ENCODE peak calls at places on chromosome 6, in ten cellular contexts. One of them, this sample, is unnamed.

GRCh38 chr6:82185948-82186347 is 61.6 kb downstream of the IBTK start:
- DNase-seq in stomach: no peak
- DNase-seq in esophagus muscularis mucosa: no peak
- DNase-seq in K562: no peak
- DNase-seq in H1: no peak
- DNase-seq in transverse colon: no peak
- DNase-seq in GM12878: no peak
- DNase-seq in sigmoid colon: no peak
- DNase-seq in HepG2: no peak
- DNase-seq in suprapubic skin: no peak
- DNase-seq in this sample: no peak

GRCh38 chr6:165729307-165729936 is 66.4 kb upstream of the PDE10A start:
- DNase-seq in stomach: peak; percentile 44
- DNase-seq in esophagus muscularis mucosa: no peak
- DNase-seq in K562: peak; percentile 85
- DNase-seq in H1: peak; percentile 84
- DNase-seq in transverse colon: peak; percentile 39
- DNase-seq in GM12878: no peak
- DNase-seq in sigmoid colon: no peak
- DNase-seq in HepG2: peak; percentile 13
- DNase-seq in suprapubic skin: no peak
- DNase-seq in this sample: no peak

GRCh38 chr6:149990109-149990671 is 26.4 kb downstream of the ULBP1 start:
- DNase-seq in stomach: no peak
- DNase-seq in esophagus muscularis mucosa: no peak
- DNase-seq in K562: no peak
- DNase-seq in H1: peak; percentile 59
- DNase-seq in transverse colon: no peak
- DNase-seq in GM12878: no peak
- DNase-seq in sigmoid colon: no peak
- DNase-seq in HepG2: no peak
- DNase-seq in suprapubic skin: peak; percentile 62
- DNase-seq in this sample: no peak

GRCh38 chr6:125927761-125928160 is 28.8 kb upstream of the HINT3 start:
- DNase-seq in stomach: no peak
- DNase-seq in esophagus muscularis mucosa: no peak
- DNase-seq in K562: no peak
- DNase-seq in H1: no peak
- DNase-seq in transverse colon: no peak
- DNase-seq in GM12878: no peak
- DNase-seq in sigmoid colon: no peak
- DNase-seq in HepG2: no peak
- DNase-seq in suprapubic skin: no peak
- DNase-seq in this sample: no peak

GRCh38 chr6:40912158-40912946 is 126.7 kb downstream of the UNC5CL start:
- DNase-seq in stomach: peak; percentile 68
- DNase-seq in esophagus muscularis mucosa: no peak
- DNase-seq in K562: peak; percentile 72
- DNase-seq in H1: no peak
- DNase-seq in transverse colon: peak; percentile 61
- DNase-seq in GM12878: peak; percentile 19
- DNase-seq in sigmoid colon: no peak
- DNase-seq in HepG2: peak; percentile 75
- DNase-seq in suprapubic skin: no peak
- DNase-seq in this sample: no peak

GRCh38 chr6:99641270-99641669 is 34.6 kb downstream of the PRDM13 start:
- DNase-seq in stomach: no peak
- DNase-seq in esophagus muscularis mucosa: no peak
- DNase-seq in K562: no peak
- DNase-seq in H1: no peak
- DNase-seq in transverse colon: no peak
- DNase-seq in GM12878: no peak
- DNase-seq in sigmoid colon: no peak
- DNase-seq in HepG2: no peak
- DNase-seq in suprapubic skin: no peak
- DNase-seq in this sample: no peak

GRCh38 chr6:134240664-134241431 is 77.1 kb downstream of the SGK1 start:
- DNase-seq in stomach: peak; percentile 52
- DNase-seq in esophagus muscularis mucosa: no peak
- DNase-seq in K562: no peak
- DNase-seq in H1: no peak
- DNase-seq in transverse colon: peak; percentile 53
- DNase-seq in GM12878: no peak
- DNase-seq in sigmoid colon: peak; percentile 80
- DNase-seq in HepG2: no peak
- DNase-seq in suprapubic skin: peak; percentile 82
- DNase-seq in this sample: no peak

GRCh38 chr6:144776031-144776819 is 491.1 kb downstream of the UTRN start:
- DNase-seq in stomach: no peak
- DNase-seq in esophagus muscularis mucosa: no peak
- DNase-seq in K562: no peak
- DNase-seq in H1: no peak
- DNase-seq in transverse colon: no peak
- DNase-seq in GM12878: no peak
- DNase-seq in sigmoid colon: no peak
- DNase-seq in HepG2: peak; percentile 10
- DNase-seq in suprapubic skin: no peak
- DNase-seq in this sample: no peak

GRCh38 chr6:20808984-20809383 is 274.7 kb downstream of the CDKAL1 start:
- DNase-seq in stomach: no peak
- DNase-seq in esophagus muscularis mucosa: no peak
- DNase-seq in K562: no peak
- DNase-seq in H1: no peak
- DNase-seq in transverse colon: no peak
- DNase-seq in GM12878: no peak
- DNase-seq in sigmoid colon: no peak
- DNase-seq in HepG2: no peak
- DNase-seq in suprapubic skin: no peak
- DNase-seq in this sample: no peak

GRCh38 chr6:162074641-162075040 is 652.9 kb downstream of the PRKN start:
- DNase-seq in stomach: no peak
- DNase-seq in esophagus muscularis mucosa: no peak
- DNase-seq in K562: no peak
- DNase-seq in H1: no peak
- DNase-seq in transverse colon: no peak
- DNase-seq in GM12878: no peak
- DNase-seq in sigmoid colon: no peak
- DNase-seq in HepG2: no peak
- DNase-seq in suprapubic skin: no peak
- DNase-seq in this sample: no peak

GRCh38 chr6:37353761-37354525 is at the start of gene RNF8:
- DNase-seq in stomach: peak; percentile 94
- DNase-seq in esophagus muscularis mucosa: peak; percentile 94
- DNase-seq in K562: peak; percentile 99
- DNase-seq in H1: peak; percentile 95
- DNase-seq in transverse colon: peak; percentile 94
- DNase-seq in GM12878: peak; percentile 64
- DNase-seq in sigmoid colon: peak; percentile 94
- DNase-seq in HepG2: peak; percentile 83
- DNase-seq in suprapubic skin: peak; percentile 91
- DNase-seq in this sample: peak; percentile 97

GRCh38 chr6:140300331-140300730 is 925.9 kb upstream of the CITED2 start:
- DNase-seq in stomach: no peak
- DNase-seq in esophagus muscularis mucosa: no peak
- DNase-seq in K562: no peak
- DNase-seq in H1: no peak
- DNase-seq in transverse colon: no peak
- DNase-seq in GM12878: no peak
- DNase-seq in sigmoid colon: no peak
- DNase-seq in HepG2: no peak
- DNase-seq in suprapubic skin: no peak
- DNase-seq in this sample: no peak

GRCh38 chr6:1190361-1190760 is 121.5 kb upstream of the FOXQ1 start:
- DNase-seq in stomach: no peak
- DNase-seq in esophagus muscularis mucosa: no peak
- DNase-seq in K562: no peak
- DNase-seq in H1: no peak
- DNase-seq in transverse colon: no peak
- DNase-seq in GM12878: no peak
- DNase-seq in sigmoid colon: no peak
- DNase-seq in HepG2: peak; percentile 79
- DNase-seq in suprapubic skin: no peak
- DNase-seq in this sample: no peak

GRCh38 chr6:34243901-34244884 is 4.6 kb downstream of the SMIM29 start:
- DNase-seq in stomach: peak; percentile 63
- DNase-seq in esophagus muscularis mucosa: no peak
- DNase-seq in K562: peak; percentile 85
- DNase-seq in H1: no peak
- DNase-seq in transverse colon: peak; percentile 57
- DNase-seq in GM12878: no peak
- DNase-seq in sigmoid colon: peak; percentile 89
- DNase-seq in HepG2: peak; percentile 75
- DNase-seq in suprapubic skin: peak; percentile 71
- DNase-seq in this sample: peak; percentile 80

GRCh38 chr6:162899148-162899547 is 171.4 kb downstream of the PACRG start:
- DNase-seq in stomach: no peak
- DNase-seq in esophagus muscularis mucosa: no peak
- DNase-seq in K562: no peak
- DNase-seq in H1: no peak
- DNase-seq in transverse colon: no peak
- DNase-seq in GM12878: no peak
- DNase-seq in sigmoid colon: no peak
- DNase-seq in HepG2: no peak
- DNase-seq in suprapubic skin: no peak
- DNase-seq in this sample: no peak

DNA sequence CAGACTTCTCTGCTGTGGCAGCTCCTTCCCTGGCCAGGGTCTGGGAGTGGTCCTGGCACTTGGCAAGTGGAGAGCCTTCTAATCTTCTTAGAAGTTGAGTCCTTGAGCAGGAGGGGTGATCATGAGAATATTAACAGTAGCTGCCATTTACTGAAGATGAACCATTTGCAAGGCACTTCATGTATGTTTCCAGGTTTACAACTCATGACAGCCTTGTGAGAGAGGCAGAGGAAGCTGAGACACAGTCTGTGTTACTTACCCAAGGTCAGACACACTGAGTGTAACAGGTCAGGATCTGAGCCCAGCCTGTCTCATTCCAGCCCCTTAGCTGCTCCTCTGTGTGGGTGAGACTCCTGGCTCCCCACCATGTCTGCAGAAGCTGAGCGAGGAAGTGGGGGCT is 45.5 kb upstream of the SRF start:
- DNase-seq in stomach: no peak
- DNase-seq in esophagus muscularis mucosa: no peak
- DNase-seq in K562: no peak
- DNase-seq in H1: no peak
- DNase-seq in transverse colon: no peak
- DNase-seq in GM12878: no peak
- DNase-seq in sigmoid colon: no peak
- DNase-seq in HepG2: no peak
- DNase-seq in suprapubic skin: no peak
- DNase-seq in this sample: no peak
- TF ChIP-seq EP300 in stomach: no peak
- TF ChIP-seq EP300 in esophagus muscularis mucosa: no peak
- TF ChIP-seq EP300 in K562: no peak
- TF ChIP-seq EP300 in H1: no peak
- TF ChIP-seq EP300 in transverse colon: no peak
- TF ChIP-seq EP300 in GM12878: no peak
- TF ChIP-seq EP300 in sigmoid colon: no peak
- TF ChIP-seq EP300 in HepG2: no peak
- TF ChIP-seq EP300 in suprapubic skin: no peak
- TF ChIP-seq EP300 in this sample: no peak

GRCh38 chr6:32982702-32983492 is 14.5 kb downstream of the BRD2 start:
- DNase-seq in stomach: peak; percentile 48
- DNase-seq in esophagus muscularis mucosa: no peak
- DNase-seq in K562: no peak
- DNase-seq in H1: no peak
- DNase-seq in transverse colon: no peak
- DNase-seq in GM12878: no peak
- DNase-seq in sigmoid colon: no peak
- DNase-seq in HepG2: no peak
- DNase-seq in suprapubic skin: no peak
- DNase-seq in this sample: no peak
- TF ChIP-seq POLR2A in stomach: no peak
- TF ChIP-seq POLR2A in esophagus muscularis mucosa: no peak
- TF ChIP-seq POLR2A in K562: no peak
- TF ChIP-seq POLR2A in H1: no peak
- TF ChIP-seq POLR2A in transverse colon: no peak
- TF ChIP-seq POLR2A in GM12878: no peak
- TF ChIP-seq POLR2A in sigmoid colon: no peak
- TF ChIP-seq POLR2A in HepG2: no peak
- TF ChIP-seq POLR2A in suprapubic skin: no peak
- TF ChIP-seq POLR2A in this sample: no peak

DNA sequence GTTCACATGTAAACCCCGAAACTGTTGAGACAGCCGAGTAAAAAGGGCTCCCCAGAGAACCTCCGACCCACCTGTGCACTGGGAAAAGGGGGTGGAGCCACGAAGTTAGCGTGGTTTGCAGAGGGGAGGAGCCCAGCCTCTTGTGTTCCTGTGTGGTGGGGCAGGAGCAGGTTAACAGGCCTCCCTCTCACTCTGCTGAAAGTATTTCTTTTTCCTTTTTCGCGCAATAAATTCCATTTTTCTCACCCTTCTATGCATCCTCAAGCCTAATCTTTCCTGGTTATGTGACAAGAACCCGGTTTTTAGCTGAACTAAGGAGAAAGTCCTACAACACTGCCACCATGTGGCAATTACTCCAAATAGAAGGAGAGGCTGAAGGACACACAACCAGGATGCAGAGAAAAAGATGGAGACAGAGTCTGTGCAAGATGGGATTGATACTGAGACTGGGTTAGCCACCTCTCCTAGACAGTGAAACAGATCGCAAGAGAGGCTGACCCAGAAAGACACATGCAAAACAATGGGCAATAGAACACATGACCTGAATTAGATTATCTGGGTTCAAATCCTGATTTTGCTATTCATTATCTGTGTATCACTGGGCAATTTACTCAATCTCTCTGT is 168.7 kb upstream of the PRSS16 start:
- DNase-seq in stomach: peak; percentile 31
- DNase-seq in esophagus muscularis mucosa: no peak
- DNase-seq in K562: peak; percentile 54
- DNase-seq in H1: peak; percentile 83
- DNase-seq in transverse colon: peak; percentile 48
- DNase-seq in GM12878: peak; percentile 57
- DNase-seq in sigmoid colon: no peak
- DNase-seq in HepG2: peak; percentile 75
- DNase-seq in suprapubic skin: no peak
- DNase-seq in this sample: peak; percentile 54
- TF ChIP-seq POLR2AphosphoS5 in stomach: no peak
- TF ChIP-seq POLR2AphosphoS5 in esophagus muscularis mucosa: no peak
- TF ChIP-seq POLR2AphosphoS5 in K562: no peak
- TF ChIP-seq POLR2AphosphoS5 in H1: no peak
- TF ChIP-seq POLR2AphosphoS5 in transverse colon: no peak
- TF ChIP-seq POLR2AphosphoS5 in GM12878: no peak
- TF ChIP-seq POLR2AphosphoS5 in sigmoid colon: no peak
- TF ChIP-seq POLR2AphosphoS5 in HepG2: no peak
- TF ChIP-seq POLR2AphosphoS5 in suprapubic skin: no peak
- TF ChIP-seq POLR2AphosphoS5 in this sample: no peak

DNA sequence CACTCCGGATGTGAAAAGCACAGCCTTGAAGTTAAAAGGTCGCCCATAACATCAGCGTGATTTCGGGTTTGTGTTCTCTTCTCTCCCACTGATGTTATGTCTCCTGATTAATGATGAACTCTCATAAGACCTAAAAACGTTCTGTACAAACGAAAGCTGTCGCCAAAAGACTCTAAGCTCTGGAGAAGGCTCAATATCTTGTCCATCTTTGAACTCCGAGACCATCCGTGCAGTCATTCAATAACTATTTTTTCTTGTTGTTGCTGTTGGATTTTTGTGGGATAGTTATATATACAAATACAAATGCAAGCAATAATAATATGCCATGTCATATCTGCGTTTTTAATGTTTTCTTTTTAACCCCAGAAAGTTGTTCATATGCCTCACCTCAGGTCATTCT is 291.8 kb upstream of the MARCKS start:
- DNase-seq in stomach: no peak
- DNase-seq in esophagus muscularis mucosa: no peak
- DNase-seq in K562: no peak
- DNase-seq in H1: no peak
- DNase-seq in transverse colon: no peak
- DNase-seq in GM12878: no peak
- DNase-seq in sigmoid colon: no peak
- DNase-seq in HepG2: no peak
- DNase-seq in suprapubic skin: no peak
- DNase-seq in this sample: no peak
- TF ChIP-seq EP300 in stomach: no peak
- TF ChIP-seq EP300 in esophagus muscularis mucosa: no peak
- TF ChIP-seq EP300 in K562: no peak
- TF ChIP-seq EP300 in H1: no peak
- TF ChIP-seq EP300 in transverse colon: no peak
- TF ChIP-seq EP300 in GM12878: no peak
- TF ChIP-seq EP300 in sigmoid colon: no peak
- TF ChIP-seq EP300 in HepG2: no peak
- TF ChIP-seq EP300 in suprapubic skin: no peak
- TF ChIP-seq EP300 in this sample: no peak